ENCODE peak calls at places on chromosomes 11 and 22, in four cellular contexts. J is HuH-7; H is Right ventricle myocardium inferior; R is activated T-cell treated with anti-CD3 and anti-CD28 coated beads, Interleukin-2, amount 50 U/mL, for 1 hour. M is an unnamed sample.

GRCh38 chr11:306645-307371 is 808 bp upstream of the IFITM2 start:
- DNase-seq in J (no peak), H (no peak), R (no peak), M (no peak)

GRCh38 chr22:48256776-48257689 is 1494.6 kb downstream of the TBC1D22A start:
- DNase-seq in J (no peak), H (no peak), R (no peak), M (no peak)

GRCh38 chr11:121478226-121478894 is 25.6 kb upstream of the SORL1-AS1 start:
- DNase-seq in J (no peak), H (no peak), R (no peak), M (no peak)

GRCh38 chr11:3947084-3947483 is 91.6 kb downstream of the STIM1 start:
- DNase-seq in J (no peak), H (no peak), R (no peak), M (peak; percentile 78)

GRCh38 chr11:64291746-64292457 is 800 bp downstream of the KCNK4 start:
- DNase-seq in J (no peak), H (peak; percentile 37), R (no peak), M (no peak)

GRCh38 chr22:46742576-46743221 is 4.6 kb upstream of the CERK start:
- DNase-seq in J (peak; percentile 81), H (peak; percentile 45), R (no peak), M (no peak)

GRCh38 chr11:15565846-15566245 is 451.1 kb downstream of the INSC start:
- DNase-seq in J (no peak), H (no peak), R (no peak), M (no peak)

GRCh38 chr22:26974914-26975313 is 317.5 kb downstream of the MIAT start:
- DNase-seq in J (no peak), H (no peak), R (no peak), M (no peak)

GRCh38 chr11:116366980-116367640 is 405.7 kb downstream of the BUD13 start:
- DNase-seq in J (no peak), H (no peak), R (no peak), M (no peak)

GRCh38 chr11:68441466-68442230 is 18.9 kb upstream of the PPP6R3 start:
- DNase-seq in J (no peak), H (no peak), R (no peak), M (peak; percentile 47)

GRCh38 chr22:37240941-37241320 is 3.1 kb downstream of the RAC2 start:
- DNase-seq in J (no peak), H (no peak), R (peak; percentile 44), M (no peak)

GRCh38 chr11:76627541-76628082 is 42.9 kb downstream of the LRRC32 start:
- DNase-seq in J (no peak), H (peak; percentile 22), R (no peak), M (no peak)

GRCh38 chr11:420911-421321 is 6.1 kb upstream of the SIGIRR start:
- DNase-seq in J (no peak), H (peak; percentile 16), R (no peak), M (no peak)

GRCh38 chr22:37907036-37907954 is 1.2 kb downstream of the MICALL1 start:
- DNase-seq in J (no peak), H (peak; percentile 40), R (no peak), M (peak; percentile 36)

GRCh38 chr11:36249271-36249670 is 40.0 kb downstream of the COMMD9 start:
- DNase-seq in J (no peak), H (no peak), R (no peak), M (peak; percentile 74)

M was measured in AG10803.